ENCODE peak calls at places on chromosomes 6 and 20, in four cellular contexts. X, C, H and G are unnamed samples.
A peak's percentile ranks its signal among the peaks of the same experiment; 100 is the strongest.

GRCh38 chr6:149451361-149452061 is 33.3 kb downstream of the ZC3H12D start:
- DNase-seq in X (no peak), C (peak; percentile 72), H (no peak), G (no peak)

GRCh38 chr20:63531686-63532448 is 5.3 kb downstream of the PTK6 start:
- DNase-seq in X (no peak), C (no peak), H (no peak), G (no peak)

GRCh38 chr6:34196116-34196832 is 40.4 kb upstream of the HMGA1 start:
- DNase-seq in X (peak; percentile 62), C (peak; percentile 80), H (peak; percentile 38), G (no peak)

GRCh38 chr20:38193586-38194105 is 28.6 kb upstream of the TGM2 start:
- DNase-seq in X (no peak), H (no peak), C (no peak), G (no peak)

GRCh38 chr6:20426177-20427082 is 24.8 kb downstream of the E2F3 start:
- DNase-seq in X (no peak), H (no peak), C (no peak), G (no peak)

GRCh38 chr6:42375007-42375635 is 76.6 kb downstream of the TRERF1 start:
- DNase-seq in H (no peak), X (no peak), C (no peak), G (no peak)

GRCh38 chr6:138622967-138623366 is 123.7 kb upstream of the NHSL1 start:
- DNase-seq in C (no peak), H (peak; percentile 71), X (no peak), G (peak; percentile 41)

GRCh38 chr6:155349129-155349528 is 34.8 kb upstream of the TFB1M start:
- DNase-seq in C (peak; percentile 63), H (no peak), X (peak; percentile 67), G (no peak)

GRCh38 chr6:37507082-37507481 is 7.4 kb upstream of the CCDC167 start:
- DNase-seq in X (no peak), H (no peak), C (no peak), G (no peak)

GRCh38 chr20:53294804-53295203 is 298.8 kb downstream of the ZNF217 start:
- DNase-seq in C (peak; percentile 28), H (no peak), X (no peak), G (no peak)

GRCh38 chr20:6704132-6704861 is 63.2 kb upstream of the BMP2 start:
- DNase-seq in C (peak; percentile 74), X (peak; percentile 75), H (no peak), G (no peak)

GRCh38 chr20:25090492-25091429 is 8.8 kb upstream of the VSX1 start:
- DNase-seq in X (no peak), H (peak; percentile 46), C (no peak), G (no peak)

GRCh38 chr6:111842891-111843290 is 30.4 kb downstream of the FYN start:
- DNase-seq in H (no peak), C (no peak), X (peak; percentile 34), G (no peak)

GRCh38 chr6:136031982-136032381 is 180.5 kb downstream of the PDE7B start:
- DNase-seq in H (no peak), C (peak; percentile 83), X (peak; percentile 74), G (no peak)

GRCh38 chr20:36825374-36826104 is 50.4 kb upstream of the TLDC2 start:
- DNase-seq in H (no peak), X (no peak), C (no peak), G (no peak)

GRCh38 chr6:134510121-134510520 is 192.2 kb upstream of the SGK1 start:
- DNase-seq in X (peak; percentile 85), C (peak; percentile 19), H (no peak), G (no peak)

GRCh38 chr6:138593100-138593877 is 94.0 kb upstream of the NHSL1 start:
- DNase-seq in H (peak; percentile 94), X (peak; percentile 99), C (peak; percentile 98), G (peak; percentile 76)

GRCh38 chr6:105726902-105727655 is 324.2 kb upstream of the PREP start:
- DNase-seq in H (no peak), X (peak; percentile 66), C (peak; percentile 49), G (peak; percentile 57)

GRCh38 chr6:46819561-46819960 is 26.4 kb downstream of the MEP1A start:
- DNase-seq in C (no peak), H (no peak), X (no peak), G (no peak)

GRCh38 chr6:24980507-24981384 is 45.0 kb upstream of the RIPOR2 start:
- DNase-seq in X (no peak), H (peak; percentile 88), C (peak; percentile 16), G (no peak)

GRCh38 chr20:1822564-1823420 is 72.4 kb upstream of the SIRPA start:
- DNase-seq in C (peak; percentile 78), X (peak; percentile 70), H (no peak), G (no peak)

GRCh38 chr6:130396722-130397121 is 30.9 kb downstream of the TMEM200A start:
- DNase-seq in X (no peak), C (peak; percentile 43), H (no peak), G (no peak)

GRCh38 chr20:34716921-34717229 is 12.7 kb downstream of the TP53INP2 start:
- DNase-seq in H (no peak), X (no peak), C (no peak), G (no peak)

GRCh38 chr20:60071965-60072364 is 113.7 kb downstream of the CDH26 start:
- DNase-seq in H (peak; percentile 58), X (peak; percentile 9), C (no peak), G (no peak)

GRCh38 chr20:47117325-47117724 is 222.7 kb downstream of the EYA2 start:
- DNase-seq in X (no peak), C (peak; percentile 10), H (no peak), G (no peak)

GRCh38 chr20:6495907-6496306 is 271.6 kb upstream of the BMP2 start:
- DNase-seq in X (no peak), H (no peak), C (no peak), G (no peak)

GRCh38 chr6:76347539-76347938 is 275.1 kb upstream of the IMPG1 start:
- DNase-seq in H (no peak), C (no peak), X (no peak), G (no peak)

GRCh38 chr20:53654932-53655674 is 61.5 kb upstream of the ZNF217 start:
- DNase-seq in H (peak; percentile 68), C (peak; percentile 26), X (no peak), G (no peak)

GRCh38 chr6:125215252-125215819 is 61.8 kb downstream of the TPD52L1 start:
- DNase-seq in C (no peak), X (no peak), H (no peak), G (no peak)

DNA sequence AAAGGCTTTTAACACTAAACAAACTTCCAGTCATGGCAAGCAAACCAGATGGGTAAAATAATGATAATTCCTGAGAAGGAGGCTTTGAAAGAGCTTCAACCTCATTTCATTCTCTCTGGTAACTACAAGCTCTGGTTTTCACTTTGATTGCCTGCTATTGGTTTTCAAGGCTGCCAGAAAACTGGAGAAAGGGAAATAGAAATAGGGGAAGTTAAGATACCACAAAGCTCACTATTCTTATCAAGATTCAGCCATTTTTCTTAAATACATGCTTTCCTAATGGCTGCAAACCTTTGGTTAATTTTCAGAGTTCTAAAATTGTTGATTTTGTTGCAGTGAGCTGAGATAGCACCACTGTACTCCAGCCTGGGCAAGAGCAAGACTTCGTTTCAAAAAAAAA is 42.5 kb upstream of the NELFCD start:
- DNase-seq in H (no peak), X (no peak), C (no peak), G (no peak)
- H2AFZ ChIP-seq in H (peak overlapping the region; percentile 31), X (no peak overlapping the region), C (no peak overlapping the region), G (no peak overlapping the region)

DNA sequence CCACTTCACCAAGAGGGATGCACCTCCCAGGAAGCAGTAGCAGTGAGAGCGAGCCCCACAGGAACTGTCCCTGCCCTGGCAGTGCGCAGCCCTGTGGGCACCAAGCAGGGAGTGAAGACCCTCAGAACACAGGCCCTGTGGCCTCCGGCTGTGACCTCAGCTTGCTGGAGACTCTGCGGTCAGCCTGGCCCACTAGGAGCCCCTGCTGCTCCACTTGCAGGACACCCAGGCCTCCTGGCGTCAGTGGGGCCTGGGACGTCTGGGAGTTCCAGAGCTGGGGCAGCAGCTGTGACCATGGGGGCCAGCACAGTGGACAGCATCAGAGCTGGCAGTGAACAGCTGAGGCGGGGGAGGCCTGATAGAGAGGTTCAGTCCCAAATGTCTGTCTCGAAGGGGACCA is 28.3 kb downstream of the PXDC1 start:
- DNase-seq in C (no peak), H (no peak), X (no peak), G (no peak)
- H3K36me3 ChIP-seq in C (peaks cover 58% of the 10 kb centered on the region), H (no peaks in the 10 kb centered on the region), X (peaks cover 64% of the 10 kb centered on the region), G (peaks cover 57% of the 10 kb centered on the region)

GRCh38 chr6:85421963-85422362 is 27.9 kb upstream of the NT5E start:
- DNase-seq in H (no peak), X (peak; percentile 77), C (peak; percentile 59), G (no peak)
- H3K4me1 ChIP-seq in H (no peaks in the 10 kb centered on the region), X (peaks cover 28% of the 10 kb centered on the region), C (peaks cover 62% of the 10 kb centered on the region), G (peaks cover 21% of the 10 kb centered on the region)

GRCh38 chr20:397432-398237 is 10.5 kb upstream of the RBCK1 start:
- DNase-seq in H (no peak), X (no peak), C (no peak), G (no peak)
- H2AFZ ChIP-seq in H (no peak overlapping the region), X (no peak overlapping the region), C (no peak overlapping the region), G (no peak overlapping the region)

DNA sequence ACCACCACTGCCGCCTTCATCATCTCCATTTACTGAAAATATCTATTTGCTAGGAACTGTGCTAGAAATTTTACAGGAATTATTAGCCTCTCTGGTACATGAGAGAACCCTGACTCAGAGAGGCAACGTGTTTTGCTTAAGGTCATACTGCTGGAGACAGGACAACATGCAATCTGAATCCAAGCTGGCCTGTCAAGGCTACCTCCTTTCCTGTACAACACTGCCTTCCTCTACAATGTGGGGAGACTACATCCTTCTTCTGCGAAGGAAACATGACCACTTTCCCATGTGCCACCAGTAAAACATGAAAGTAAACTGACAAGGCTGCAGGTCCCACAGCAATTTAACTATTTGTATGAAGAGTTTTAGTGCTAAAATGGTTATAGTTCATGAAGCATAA is 200.9 kb downstream of the BACH2 start:
- DNase-seq in H (no peak), C (peak; percentile 30), X (no peak), G (no peak)
- H3K36me3 ChIP-seq in H (no peaks in the 10 kb centered on the region), C (no peaks in the 10 kb centered on the region), X (no peaks in the 10 kb centered on the region), G (no peaks in the 10 kb centered on the region)

GRCh38 chr6:30687659-30688431 is 1.4 kb upstream of the PPP1R18 start:
- DNase-seq in X (peak; percentile 47), C (peak; percentile 78), H (no peak), G (no peak)
- H3K4me1 ChIP-seq in X (peaks cover 19% of the 10 kb centered on the region), C (peaks cover 30% of the 10 kb centered on the region), H (peaks cover 51% of the 10 kb centered on the region), G (peaks cover 35% of the 10 kb centered on the region)